ENCODE peak calls at places on chromosomes 16 and 17, in four cellular contexts. One of them, this sample, is unnamed.
A peak's percentile ranks its signal among the peaks of the same experiment; 100 is the strongest.

GRCh38 chr16:55035037-55035436 is 104.4 kb downstream of the IRX5 start:
- DNase-seq in WTC11: peak; percentile 83
- DNase-seq in K562: peak; percentile 64
- DNase-seq in HepG2: peak; percentile 29
- DNase-seq in this sample: no peak

GRCh38 chr16:84868829-84869457 is 49.2 kb downstream of the CRISPLD2 start:
- DNase-seq in WTC11: no peak
- DNase-seq in K562: no peak
- DNase-seq in HepG2: no peak
- DNase-seq in this sample: no peak

GRCh38 chr17:68317458-68317857 is 26.2 kb downstream of the ARSG start:
- DNase-seq in WTC11: no peak
- DNase-seq in K562: no peak
- DNase-seq in HepG2: no peak
- DNase-seq in this sample: no peak

GRCh38 chr16:88713568-88714419 is 7.5 kb downstream of the CTU2 start:
- DNase-seq in WTC11: no peak
- DNase-seq in K562: peak; percentile 54
- DNase-seq in HepG2: no peak
- DNase-seq in this sample: no peak

GRCh38 chr17:81401727-81402529 is 6.7 kb downstream of the BAHCC1 start:
- DNase-seq in WTC11: peak; percentile 71
- DNase-seq in K562: peak; percentile 53
- DNase-seq in HepG2: no peak
- DNase-seq in this sample: no peak

GRCh38 chr17:32862940-32863339 is 14.0 kb downstream of the MYO1D start:
- DNase-seq in WTC11: no peak
- DNase-seq in K562: no peak
- DNase-seq in HepG2: no peak
- DNase-seq in this sample: no peak

GRCh38 chr17:79360196-79360595 is 250.7 kb downstream of the RBFOX3 start:
- DNase-seq in WTC11: no peak
- DNase-seq in K562: no peak
- DNase-seq in HepG2: no peak
- DNase-seq in this sample: no peak

GRCh38 chr17:59893617-59894100 is 738 bp downstream of the RPS6KB1 start:
- DNase-seq in WTC11: no peak
- DNase-seq in K562: peak; percentile 27
- DNase-seq in HepG2: peak; percentile 39
- DNase-seq in this sample: no peak

GRCh38 chr17:27322690-27323508 is 29.0 kb downstream of the WSB1 start:
- DNase-seq in WTC11: no peak
- DNase-seq in K562: no peak
- DNase-seq in HepG2: no peak
- DNase-seq in this sample: no peak

GRCh38 chr17:34366529-34367107 is 3.6 kb upstream of the CCL1 start:
- DNase-seq in WTC11: no peak
- DNase-seq in K562: no peak
- DNase-seq in HepG2: no peak
- DNase-seq in this sample: no peak

GRCh38 chr17:48622857-48623256 is 3.3 kb downstream of the HOXB9 start:
- DNase-seq in WTC11: no peak
- DNase-seq in K562: no peak
- DNase-seq in HepG2: no peak
- DNase-seq in this sample: no peak

GRCh38 chr16:61936522-61936921 is 99.7 kb downstream of the CDH8 start:
- DNase-seq in WTC11: peak; percentile 40
- DNase-seq in K562: no peak
- DNase-seq in HepG2: no peak
- DNase-seq in this sample: no peak

GRCh38 chr16:74141015-74141414 is 155.6 kb upstream of the PSMD7 start:
- DNase-seq in WTC11: no peak
- DNase-seq in K562: no peak
- DNase-seq in HepG2: no peak
- DNase-seq in this sample: no peak

GRCh38 chr17:57523926-57524634 is 221.0 kb downstream of the CCDC182 start:
- DNase-seq in WTC11: no peak
- DNase-seq in K562: no peak
- DNase-seq in HepG2: no peak
- DNase-seq in this sample: no peak

GRCh38 chr16:4324871-4325740 is 9.2 kb downstream of the GLIS2 start:
- DNase-seq in WTC11: no peak
- DNase-seq in K562: no peak
- DNase-seq in HepG2: no peak
- DNase-seq in this sample: no peak

GRCh38 chr17:67425571-67426160 is 48.6 kb downstream of the PITPNC1 start:
- DNase-seq in WTC11: no peak
- DNase-seq in K562: no peak
- DNase-seq in HepG2: no peak
- DNase-seq in this sample: no peak

GRCh38 chr17:80068301-80069160 is 32.1 kb downstream of the CCDC40 start:
- DNase-seq in WTC11: no peak
- DNase-seq in K562: peak; percentile 53
- DNase-seq in HepG2: peak; percentile 95
- DNase-seq in this sample: no peak

GRCh38 chr17:64128787-64129514 is 993 bp downstream of the ERN1 start:
- DNase-seq in WTC11: no peak
- DNase-seq in K562: no peak
- DNase-seq in HepG2: no peak
- DNase-seq in this sample: no peak

GRCh38 chr16:11029948-11030347 is 85.6 kb downstream of the CLEC16A start:
- DNase-seq in WTC11: no peak
- DNase-seq in K562: no peak
- DNase-seq in HepG2: no peak
- DNase-seq in this sample: no peak

GRCh38 chr16:29641561-29641960 is 21.5 kb upstream of the SPN start:
- DNase-seq in WTC11: no peak
- DNase-seq in K562: peak; percentile 47
- DNase-seq in HepG2: peak; percentile 53
- DNase-seq in this sample: no peak

GRCh38 chr17:19415311-19415710 is 4.3 kb downstream of the RNF112 start:
- DNase-seq in WTC11: no peak
- DNase-seq in K562: no peak
- DNase-seq in HepG2: no peak
- DNase-seq in this sample: no peak

GRCh38 chr16:28140788-28141618 is 70.8 kb downstream of the XPO6 start:
- DNase-seq in WTC11: no peak
- DNase-seq in K562: no peak
- DNase-seq in HepG2: peak; percentile 10
- DNase-seq in this sample: peak; percentile 90

GRCh38 chr17:10210151-10210574 is 11.8 kb upstream of the GAS7 start:
- DNase-seq in WTC11: peak; percentile 53
- DNase-seq in K562: no peak
- DNase-seq in HepG2: no peak
- DNase-seq in this sample: no peak

GRCh38 chr17:55584861-55585260 is 73.6 kb upstream of the SMIM36 start:
- DNase-seq in WTC11: no peak
- DNase-seq in K562: no peak
- DNase-seq in HepG2: no peak
- DNase-seq in this sample: no peak

GRCh38 chr17:55587608-55588139 is 76.4 kb upstream of the SMIM36 start:
- DNase-seq in WTC11: no peak
- DNase-seq in K562: no peak
- DNase-seq in HepG2: no peak
- DNase-seq in this sample: no peak

GRCh38 chr17:55585629-55586028 is 74.4 kb upstream of the SMIM36 start:
- DNase-seq in WTC11: no peak
- DNase-seq in K562: no peak
- DNase-seq in HepG2: no peak
- DNase-seq in this sample: no peak

GRCh38 chr17:55582910-55583309 is 71.7 kb upstream of the SMIM36 start:
- DNase-seq in WTC11: no peak
- DNase-seq in K562: no peak
- DNase-seq in HepG2: no peak
- DNase-seq in this sample: no peak

GRCh38 chr17:55584055-55584685 is 72.9 kb upstream of the SMIM36 start:
- DNase-seq in WTC11: no peak
- DNase-seq in K562: no peak
- DNase-seq in HepG2: no peak
- DNase-seq in this sample: no peak
- TF ChIP-seq CBFB in WTC11: no peak
- TF ChIP-seq CBFB in K562: no peak
- TF ChIP-seq CBFB in HepG2: no peak
- TF ChIP-seq CBFB in this sample: no peak

DNA sequence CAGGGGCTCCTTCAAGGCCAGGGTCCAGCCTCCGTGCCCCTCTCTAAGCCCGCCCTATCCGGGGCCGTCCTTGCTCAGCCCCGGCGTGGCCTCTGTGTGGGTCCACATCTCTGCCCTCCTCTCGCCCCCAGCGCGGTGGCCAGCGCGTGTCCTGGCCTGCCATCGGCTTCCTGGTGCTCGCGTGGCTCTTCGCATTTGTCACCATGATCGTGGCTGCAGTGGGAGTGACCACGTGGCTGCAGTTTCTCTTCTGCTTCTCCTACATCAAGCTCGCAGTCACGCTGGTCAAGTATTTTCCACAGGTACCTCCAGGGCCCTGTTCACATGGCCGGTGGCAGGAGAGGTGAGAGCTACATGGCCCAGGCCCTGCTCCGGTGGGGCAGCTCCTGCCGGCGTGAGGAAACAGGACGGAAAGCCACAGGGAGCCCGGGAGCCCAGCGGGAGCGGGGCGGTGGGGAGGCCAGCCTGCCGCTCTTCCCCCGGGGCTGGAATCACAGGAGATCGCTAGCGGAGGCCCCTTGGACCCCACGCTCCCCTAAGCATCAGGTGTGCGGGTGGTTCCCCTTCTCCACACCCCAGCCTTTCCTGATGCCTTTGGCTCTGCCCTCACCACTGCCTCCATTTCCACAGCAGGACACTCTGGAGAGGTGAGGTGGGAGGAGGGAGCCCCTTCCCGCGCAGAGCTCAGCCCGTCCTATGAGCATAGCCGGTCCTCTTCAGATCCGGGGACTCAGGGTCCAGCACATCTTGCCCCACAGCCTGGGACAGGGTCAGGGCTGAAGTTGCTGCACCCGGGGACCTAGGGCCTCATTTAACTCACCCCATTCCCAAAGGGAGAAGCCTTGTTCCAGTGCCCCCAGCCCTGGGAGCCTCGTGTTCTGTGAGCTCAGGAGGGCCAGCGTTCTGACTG is 10.2 kb downstream of the TAX1BP3 start:
- DNase-seq in WTC11: no peak
- DNase-seq in K562: no peak
- DNase-seq in HepG2: no peak
- DNase-seq in this sample: no peak
- TF ChIP-seq CBFB in WTC11: no peak
- TF ChIP-seq CBFB in K562: no peak
- TF ChIP-seq CBFB in HepG2: no peak
- TF ChIP-seq CBFB in this sample: no peak

DNA sequence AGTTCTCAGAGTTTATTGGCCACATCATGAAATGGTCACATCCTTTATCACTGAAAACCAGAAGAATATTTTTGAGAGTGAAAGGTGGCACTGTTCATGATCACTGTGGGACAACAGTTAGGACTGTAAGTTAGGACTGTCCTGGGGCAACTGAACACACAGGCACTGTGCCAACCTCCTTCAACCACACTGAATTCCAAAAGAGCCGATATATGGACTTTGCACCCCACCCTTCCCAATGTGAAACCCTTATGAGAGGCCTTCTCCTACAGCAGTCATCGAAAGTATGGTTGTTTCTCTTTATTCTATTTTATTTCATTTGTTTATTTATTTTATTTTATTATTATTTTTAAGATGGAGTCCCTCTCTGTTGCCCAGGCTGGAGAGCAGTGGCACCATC is 353.5 kb downstream of the TOX3 start:
- DNase-seq in WTC11: no peak
- DNase-seq in K562: no peak
- DNase-seq in HepG2: peak; percentile 53
- DNase-seq in this sample: no peak
- TF ChIP-seq CBFB in WTC11: no peak
- TF ChIP-seq CBFB in K562: no peak
- TF ChIP-seq CBFB in HepG2: no peak
- TF ChIP-seq CBFB in this sample: no peak

GRCh38 chr17:8151641-8152111 is 528 bp downstream of the PER1 start:
- DNase-seq in WTC11: no peak
- DNase-seq in K562: no peak
- DNase-seq in HepG2: no peak
- DNase-seq in this sample: no peak
- TF ChIP-seq CBFB in WTC11: no peak
- TF ChIP-seq CBFB in K562: no peak
- TF ChIP-seq CBFB in HepG2: no peak
- TF ChIP-seq CBFB in this sample: no peak

GRCh38 chr16:22898874-22899348 is 84.9 kb downstream of the HS3ST2 start:
- DNase-seq in WTC11: peak; percentile 91
- DNase-seq in K562: peak; percentile 17
- DNase-seq in HepG2: peak; percentile 70
- DNase-seq in this sample: peak; percentile 1
- TF ChIP-seq CBFB in WTC11: no peak
- TF ChIP-seq CBFB in K562: no peak
- TF ChIP-seq CBFB in HepG2: no peak
- TF ChIP-seq CBFB in this sample: no peak

GRCh38 chr17:31388770-31389672 is 2.5 kb upstream of the RAB11FIP4 start:
- DNase-seq in WTC11: peak; percentile 68
- DNase-seq in K562: peak; percentile 69
- DNase-seq in HepG2: no peak
- DNase-seq in this sample: no peak

GRCh38 chr17:31385428-31386285 is 5.8 kb upstream of the RAB11FIP4 start:
- DNase-seq in WTC11: no peak
- DNase-seq in K562: no peak
- DNase-seq in HepG2: no peak
- DNase-seq in this sample: no peak

GRCh38 chr17:31388351-31388750 is 3.1 kb upstream of the RAB11FIP4 start:
- DNase-seq in WTC11: no peak
- DNase-seq in K562: no peak
- DNase-seq in HepG2: no peak
- DNase-seq in this sample: no peak

GRCh38 chr17:31386542-31387075 is 4.9 kb upstream of the RAB11FIP4 start:
- DNase-seq in WTC11: no peak
- DNase-seq in K562: no peak
- DNase-seq in HepG2: no peak
- DNase-seq in this sample: no peak

DNA sequence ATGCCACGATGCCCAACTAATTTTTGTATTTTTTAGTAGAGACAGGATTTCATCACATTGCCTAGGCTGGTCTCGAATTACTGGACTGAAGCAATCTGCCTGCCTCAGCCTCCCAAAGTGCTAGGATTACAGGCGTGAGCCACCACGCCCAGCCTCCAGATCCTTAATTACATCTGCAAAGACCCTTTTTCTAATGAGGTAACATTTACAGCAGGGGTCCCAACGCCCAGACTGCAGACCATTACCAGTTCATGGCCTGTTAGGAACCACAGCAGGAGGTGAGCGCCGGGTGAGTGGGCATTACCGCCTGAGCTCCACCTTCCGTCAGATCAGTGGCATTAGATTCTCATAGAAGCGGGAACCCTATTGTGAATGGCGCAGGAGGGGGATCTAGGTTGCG is 4.0 kb upstream of the RAB11FIP4 start:
- DNase-seq in WTC11: no peak
- DNase-seq in K562: no peak
- DNase-seq in HepG2: no peak
- DNase-seq in this sample: no peak
- TF ChIP-seq CBFB in WTC11: no peak
- TF ChIP-seq CBFB in K562: no peak
- TF ChIP-seq CBFB in HepG2: no peak
- TF ChIP-seq CBFB in this sample: no peak

This sample was measured in GM12878.